ENCODE peak calls at places on chromosomes 12 and 14, in seven cellular contexts. O is Panc1, M is PC-3, S is fibroblast of mammary gland, X is AG10803, U is Calu3, Y is mucosa of descending colon. I is an unnamed sample.

GRCh38 chr12:81644503-81644902 is 114.6 kb downstream of the PPFIA2 start:
- DNase-seq in M (peak), U (peak), X (peak), S (peak), Y (no peak), O (no peak), I (no peak)

GRCh38 chr12:122983789-122984515 is 3.5 kb downstream of the ARL6IP4 start:
- DNase-seq in U (no peak), X (no peak), O (no peak), M (no peak), S (no peak), Y (no peak), I (no peak)

GRCh38 chr14:77559381-77559780 is 57.1 kb downstream of the SPTLC2 start:
- DNase-seq in X (no peak), O (no peak), S (no peak), M (no peak), Y (no peak), U (no peak), I (no peak)

GRCh38 chr12:8742501-8742900 is 44.7 kb downstream of the RIMKLB start:
- DNase-seq in Y (no peak), U (peak), X (peak), O (no peak), S (peak), M (no peak), I (no peak)

GRCh38 chr12:14156606-14157005 is 175.2 kb upstream of the GRIN2B start:
- DNase-seq in Y (no peak), S (no peak), U (no peak), O (no peak), M (no peak), X (no peak), I (no peak)

GRCh38 chr12:92408072-92408900 is 262.6 kb upstream of the BTG1 start:
- DNase-seq in U (peak), S (peak), Y (no peak), O (peak), X (peak), M (peak), I (no peak)

GRCh38 chr12:1579626-1580025 is 14.8 kb downstream of the FBXL14 start:
- DNase-seq in X (peak), S (no peak), U (no peak), M (no peak), Y (no peak), O (no peak), I (no peak)

GRCh38 chr14:75566321-75566720 is 12.1 kb upstream of the FLVCR2 start:
- DNase-seq in O (peak), U (no peak), M (peak), X (peak), Y (no peak), S (peak), I (no peak)

GRCh38 chr14:104953097-104953496 is 25.1 kb downstream of the AHNAK2 start:
- DNase-seq in S (no peak), O (no peak), X (no peak), M (no peak), Y (no peak), U (no peak), I (peak)

GRCh38 chr14:23562822-23563472 is 4.6 kb downstream of the AP1G2 start:
- DNase-seq in X (peak), S (peak), U (peak), Y (no peak), M (peak), O (no peak), I (no peak)

GRCh38 chr14:106842687-106843086 is 1316.3 kb downstream of the TMEM121 start:
- DNase-seq in X (no peak), S (no peak), M (peak), Y (no peak), O (no peak), U (peak), I (no peak)
- TF ChIP-seq CTCF in X (no peak), S (peak), M (peak), Y (no peak), O (peak), U (peak), I (peak)

DNA sequence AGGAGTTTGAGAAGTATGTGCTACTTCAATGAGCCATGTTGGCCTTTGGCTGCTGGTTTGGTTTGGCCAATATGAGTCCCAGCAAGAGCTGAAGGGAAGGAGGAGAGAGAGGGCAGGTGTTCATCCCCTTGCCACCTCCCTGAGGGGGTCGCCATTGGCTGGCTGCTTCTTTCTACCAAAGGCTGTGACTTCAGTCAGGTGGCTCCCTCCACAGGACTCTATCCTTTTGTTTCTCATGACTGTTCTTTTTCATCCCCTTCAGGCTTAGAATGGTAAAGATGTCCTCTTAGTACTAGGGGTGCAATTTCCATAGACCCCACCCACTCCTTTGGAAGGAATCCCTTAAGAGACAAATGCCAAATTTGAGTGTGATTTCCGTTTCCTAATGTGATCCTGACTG is 31.2 kb upstream of the OTOGL start:
- DNase-seq in M (no peak), U (no peak), O (no peak), S (no peak), Y (no peak), X (no peak), I (no peak)
- TF ChIP-seq CTCF in M (peak), U (no peak), O (no peak), S (no peak), Y (no peak), X (no peak), I (no peak)

GRCh38 chr12:98453070-98453469 is 62.3 kb upstream of the TMPO start:
- DNase-seq in M (no peak), Y (no peak), U (no peak), S (no peak), X (no peak), O (no peak), I (no peak)
- TF ChIP-seq CTCF in M (no peak), Y (no peak), U (no peak), S (no peak), X (no peak), O (no peak), I (no peak)

DNA sequence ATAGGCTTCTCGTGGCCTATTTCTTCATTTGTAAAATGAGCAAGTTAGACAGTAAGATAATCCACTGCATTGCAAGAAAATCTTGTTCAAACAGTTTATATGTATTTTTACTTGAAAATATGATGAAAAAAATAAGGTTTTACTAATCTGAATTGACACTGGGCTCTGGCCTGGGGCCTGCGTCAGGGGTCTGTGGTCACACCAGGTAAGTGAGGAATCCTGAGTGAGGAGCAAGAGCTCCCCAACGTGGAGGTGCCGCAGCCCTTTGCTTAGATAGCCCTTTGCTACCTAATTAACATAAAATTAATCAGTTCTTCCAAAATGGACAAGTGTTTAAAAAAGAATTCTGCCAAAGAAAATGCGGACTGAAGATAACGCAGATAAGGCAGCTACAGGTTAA is 39.1 kb upstream of the STAB2 start:
- DNase-seq in O (no peak), S (no peak), M (no peak), U (no peak), X (no peak), Y (no peak), I (no peak)
- TF ChIP-seq CTCF in O (no peak), S (no peak), M (no peak), U (no peak), X (no peak), Y (no peak), I (no peak)